ENCODE peak calls at places on chromosome 2, in seven cellular contexts. C is fibroblast of lung, B is GM12878, W is IMR-90, U is Karpas-422, A is colonic mucosa, I is H1. F is an unnamed sample. For H3K36me3 and H3K4me1, the result is how much of the 10 kb centered on the place peaks cover.

GRCh38 chr2:20061476-20061875 is 10.0 kb upstream of the LAPTM4A start:
- DNase-seq in U (no peak), W (peak), A (no peak), B (no peak), I (no peak), C (peak), F (no peak)

GRCh38 chr2:50783116-50783515 is 248.8 kb downstream of the NRXN1 start:
- DNase-seq in B (no peak), C (no peak), U (no peak), W (no peak), A (no peak), I (no peak), F (no peak)

GRCh38 chr2:84938194-84938879 is 32.6 kb upstream of the KCMF1 start:
- DNase-seq in I (no peak), W (no peak), C (no peak), B (peak), U (no peak), A (no peak), F (no peak)

GRCh38 chr2:222295368-222296041 is 3.3 kb downstream of the PAX3 start:
- DNase-seq in W (peak), C (peak), A (no peak), I (no peak), U (no peak), B (no peak), F (no peak)

GRCh38 chr2:23924589-23925359 is 2.1 kb downstream of the ATAD2B start:
- DNase-seq in A (no peak), I (no peak), B (no peak), C (no peak), U (peak), W (no peak), F (no peak)

GRCh38 chr2:205885492-205886099 is 200.4 kb downstream of the INO80D start:
- DNase-seq in W (peak), U (peak), I (peak), C (peak), A (peak), B (no peak), F (peak)

GRCh38 chr2:225637199-225637598 is 237.7 kb downstream of the NYAP2 start:
- DNase-seq in U (no peak), I (no peak), B (no peak), C (peak), W (no peak), A (no peak), F (no peak)

GRCh38 chr2:17800219-17800618 is 16.0 kb upstream of the MSGN1 start:
- DNase-seq in B (no peak), U (no peak), W (peak), I (no peak), C (peak), A (no peak), F (no peak)

GRCh38 chr2:104945211-104945610 is 91.3 kb downstream of the POU3F3 start:
- DNase-seq in A (no peak), C (no peak), I (no peak), W (no peak), U (no peak), B (no peak), F (no peak)

GRCh38 chr2:69559696-69560482 is 83.7 kb downstream of the AAK1 start:
- DNase-seq in A (peak), B (no peak), I (peak), W (peak), U (peak), C (peak), F (peak)

GRCh38 chr2:236578980-236579745 is 9.5 kb downstream of the ACKR3 start:
- DNase-seq in C (no peak), A (no peak), B (no peak), U (no peak), I (no peak), W (no peak), F (no peak)

GRCh38 chr2:133393881-133394280 is 174.4 kb downstream of the NCKAP5 start:
- DNase-seq in A (no peak), B (no peak), C (no peak), W (no peak), U (peak), I (no peak), F (no peak)

GRCh38 chr2:28633739-28634138 is 117.9 kb upstream of the PPP1CB start:
- DNase-seq in I (no peak), C (peak), U (no peak), A (no peak), B (no peak), W (peak), F (no peak)

GRCh38 chr2:191155608-191156071 is 4.8 kb upstream of the STAT4 start:
- DNase-seq in B (no peak), A (no peak), U (peak), I (no peak), C (peak), W (peak), F (no peak)

GRCh38 chr2:207720517-207721187 is 9.2 kb downstream of the CCNYL1 start:
- DNase-seq in B (no peak), A (no peak), W (no peak), C (no peak), U (no peak), I (no peak), F (no peak)

GRCh38 chr2:172425336-172425735 is 2.0 kb upstream of the ITGA6 start:
- DNase-seq in I (no peak), U (no peak), B (no peak), A (no peak), C (no peak), W (no peak), F (no peak)

GRCh38 chr2:203579131-203579643 is 44.1 kb upstream of the RAPH1 start:
- DNase-seq in A (peak), I (no peak), B (peak), C (peak), W (peak), U (no peak), F (no peak)

GRCh38 chr2:119108186-119108585 is 50.4 kb downstream of the C1QL2 start:
- DNase-seq in I (no peak), C (no peak), U (no peak), W (no peak), B (no peak), A (peak), F (no peak)

GRCh38 chr2:41068740-41069139 is 616.9 kb upstream of the SLC8A1 start:
- DNase-seq in C (no peak), W (no peak), B (no peak), I (no peak), A (no peak), U (no peak), F (no peak)

GRCh38 chr2:31334311-31335026 is 80.1 kb downstream of the XDH start:
- DNase-seq in A (no peak), W (peak), U (no peak), I (no peak), C (peak), B (no peak), F (no peak)

GRCh38 chr2:203743441-203743932 is 37.0 kb downstream of the CD28 start:
- DNase-seq in A (no peak), U (no peak), C (peak), B (no peak), W (peak), I (no peak), F (no peak)

GRCh38 chr2:191404568-191404991 is 159.4 kb downstream of the MYO1B start:
- DNase-seq in B (no peak), C (no peak), I (no peak), W (peak), A (no peak), U (no peak), F (no peak)

GRCh38 chr2:163570391-163570790 is 165.4 kb downstream of the FIGN start:
- DNase-seq in B (no peak), A (no peak), I (no peak), U (no peak), C (no peak), W (no peak), F (no peak)

GRCh38 chr2:198715304-198715703 is 742.4 kb downstream of the SATB2 start:
- DNase-seq in W (no peak), U (no peak), C (no peak), A (no peak), I (no peak), B (no peak), F (no peak)

GRCh38 chr2:46365913-46366674 is 68.9 kb downstream of the EPAS1 start:
- DNase-seq in A (no peak), B (no peak), I (no peak), C (peak), W (peak), U (no peak), F (no peak)

GRCh38 chr2:9618410-9618809 is 12.4 kb downstream of the YWHAQ start:
- DNase-seq in W (no peak), C (no peak), B (no peak), A (no peak), I (no peak), U (no peak), F (no peak)

GRCh38 chr2:239773377-239774141 is 251.6 kb downstream of the NDUFA10 start:
- DNase-seq in I (no peak), U (no peak), B (no peak), C (no peak), W (no peak), A (no peak), F (no peak)

GRCh38 chr2:21668078-21668710 is 544.4 kb downstream of the TDRD15 start:
- DNase-seq in C (no peak), A (no peak), B (no peak), U (no peak), W (no peak), I (no peak), F (no peak)

GRCh38 chr2:127128508-127128907 is 21.6 kb upstream of the BIN1 start:
- DNase-seq in A (peak), C (no peak), U (peak), I (no peak), W (no peak), B (peak), F (no peak)

GRCh38 chr2:2036686-2037085 is 292.4 kb upstream of the PXDN start:
- DNase-seq in I (no peak), C (no peak), A (no peak), U (no peak), B (no peak), W (no peak), F (no peak)

GRCh38 chr2:180010701-180011100 is 3.6 kb upstream of the CWC22 start:
- DNase-seq in A (no peak), C (no peak), W (no peak), I (no peak), B (no peak), U (no peak), F (no peak)

GRCh38 chr2:17171446-17172049 is 346.7 kb downstream of the RAD51AP2 start:
- DNase-seq in B (no peak), A (no peak), I (peak), U (peak), W (peak), C (peak), F (peak)

GRCh38 chr2:134718095-134718955 is 475 bp downstream of the TMEM163 start:
- DNase-seq in C (no peak), A (no peak), W (no peak), I (no peak), B (no peak), U (peak), F (no peak)

GRCh38 chr2:128628206-128628605 is 309.5 kb upstream of the HS6ST1 start:
- DNase-seq in C (no peak), I (no peak), U (no peak), W (no peak), B (no peak), A (no peak), F (no peak)

GRCh38 chr2:37344453-37345361 is at the start of gene QPCT:
- DNase-seq in C (peak), U (peak), B (no peak), A (peak), I (no peak), W (peak), F (no peak)

GRCh38 chr2:63050916-63051794 is 525 bp downstream of the OTX1 start:
- DNase-seq in I (no peak), B (no peak), U (no peak), C (no peak), W (no peak), A (no peak), F (no peak)

GRCh38 chr2:74836675-74837401 is 2.9 kb downstream of the HK2 start:
- DNase-seq in U (no peak), I (peak), A (no peak), B (no peak), C (no peak), W (no peak), F (peak)

GRCh38 chr2:36058076-36058475 is 297.5 kb upstream of the CRIM1 start:
- DNase-seq in W (no peak), B (no peak), I (no peak), U (no peak), A (no peak), C (no peak), F (no peak)

DNA sequence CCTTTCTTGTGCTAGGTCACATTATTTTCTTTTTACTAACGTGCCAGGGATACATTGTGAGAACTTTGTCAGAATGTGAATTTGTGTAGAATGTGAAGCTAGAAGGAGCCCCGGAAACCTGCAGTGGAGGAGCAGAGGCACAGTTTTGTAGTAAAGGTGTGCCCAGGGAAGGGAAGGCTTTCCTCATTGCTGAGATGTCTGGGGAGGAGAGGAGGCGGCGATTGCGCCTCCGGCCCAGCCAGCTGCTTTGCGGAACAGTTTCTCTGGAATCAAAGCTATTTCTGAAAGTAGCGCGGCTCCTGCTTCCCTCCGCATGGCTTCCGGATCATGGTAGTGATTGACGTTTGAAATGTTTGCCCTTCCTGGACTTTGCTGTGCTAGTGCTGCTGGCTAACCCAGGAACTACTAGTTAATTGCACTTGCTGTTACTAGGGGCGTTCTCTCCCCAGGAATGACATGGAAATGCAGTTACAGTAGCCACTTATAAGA is 83.1 kb upstream of the RBM44 start:
- DNase-seq in U (no peak), C (no peak), W (no peak), B (no peak), I (no peak), A (peak), F (no peak)
- H3K36me3 ChIP-seq in U (under half), C (under half), W (under half), B (under half), I (under half), A (under half), F (under half)

GRCh38 chr2:241862093-241862492 is 3.4 kb upstream of the PDCD1 start:
- DNase-seq in A (no peak), W (no peak), U (no peak), C (no peak), B (no peak), I (no peak), F (no peak)
- H3K4me1 ChIP-seq in A (under half), W (under half), U (under half), C (under half), B (under half), I (under half), F (under half)

GRCh38 chr2:218419630-218420216 is 800 bp downstream of the VIL1 start:
- DNase-seq in C (no peak), A (peak), I (no peak), B (no peak), W (no peak), U (peak), F (no peak)
- H3K9ac ChIP-seq in C (no peak), A (peak), I (no peak), B (no peak), W (no peak), U (no peak), F (no peak)

DNA sequence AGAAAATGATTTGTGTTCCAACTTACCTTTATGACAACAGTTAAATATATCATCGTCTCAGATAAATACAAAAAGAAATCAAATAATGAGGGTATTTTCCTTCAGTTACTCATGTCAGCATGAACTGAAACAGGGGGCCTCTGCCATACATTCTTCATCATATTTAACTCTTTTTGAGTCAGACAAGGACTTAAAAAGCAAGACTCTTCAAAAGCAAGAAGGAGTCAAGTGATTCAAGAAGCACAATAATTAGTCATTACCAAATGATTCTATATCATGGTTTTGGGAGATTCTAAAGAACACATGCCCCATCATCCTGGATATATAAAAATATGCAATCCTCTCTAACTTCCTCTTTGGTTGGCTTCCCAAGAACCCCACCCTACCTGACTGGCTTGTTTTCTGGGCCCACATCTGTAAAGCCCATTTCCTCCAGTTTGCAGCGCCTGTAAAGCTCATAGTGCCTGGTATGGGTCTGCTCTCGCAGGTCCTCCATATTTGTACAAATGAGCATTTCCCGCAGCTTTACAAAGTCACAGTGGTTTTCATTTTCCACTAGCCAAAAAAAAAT is 49.7 kb downstream of the SEPTIN10 start:
- DNase-seq in U (no peak), B (no peak), I (no peak), A (no peak), C (no peak), W (no peak), F (no peak)
- H3K36me3 ChIP-seq in U (under half), B (under half), I (under half), A (under half), C (under half), W (under half), F (half or more)

GRCh38 chr2:99710720-99711612 is 221.1 kb upstream of the REV1 start:
- DNase-seq in U (no peak), B (no peak), I (no peak), A (no peak), C (no peak), W (no peak), F (no peak)
- H3K4me1 ChIP-seq in U (under half), B (under half), I (under half), A (under half), C (under half), W (under half), F (under half)

DNA sequence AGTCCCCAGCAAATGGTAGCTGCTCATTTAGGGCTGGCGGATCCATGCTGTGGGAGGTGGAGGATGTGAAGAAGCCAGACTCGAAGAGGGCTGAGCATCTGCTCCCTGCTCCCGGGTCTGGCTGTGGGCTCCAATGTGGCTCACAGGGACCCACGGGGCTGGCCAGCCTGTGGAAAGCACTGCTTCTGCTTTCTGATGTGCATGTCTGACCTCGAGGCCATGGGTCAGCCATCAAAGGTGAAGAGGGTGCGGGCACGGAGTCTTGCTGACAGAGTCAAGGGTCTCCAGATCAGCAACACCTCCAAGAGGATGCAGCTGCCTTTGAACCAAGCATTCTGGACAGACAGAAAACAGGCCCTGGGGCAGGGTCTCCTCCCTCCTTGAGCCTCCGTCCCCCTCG is 178.2 kb downstream of the INHBB start:
- DNase-seq in U (no peak), W (no peak), I (no peak), A (no peak), C (no peak), B (no peak), F (no peak)
- H3K9ac ChIP-seq in U (no peak), W (no peak), I (no peak), A (no peak), C (no peak), B (no peak), F (no peak)

DNA sequence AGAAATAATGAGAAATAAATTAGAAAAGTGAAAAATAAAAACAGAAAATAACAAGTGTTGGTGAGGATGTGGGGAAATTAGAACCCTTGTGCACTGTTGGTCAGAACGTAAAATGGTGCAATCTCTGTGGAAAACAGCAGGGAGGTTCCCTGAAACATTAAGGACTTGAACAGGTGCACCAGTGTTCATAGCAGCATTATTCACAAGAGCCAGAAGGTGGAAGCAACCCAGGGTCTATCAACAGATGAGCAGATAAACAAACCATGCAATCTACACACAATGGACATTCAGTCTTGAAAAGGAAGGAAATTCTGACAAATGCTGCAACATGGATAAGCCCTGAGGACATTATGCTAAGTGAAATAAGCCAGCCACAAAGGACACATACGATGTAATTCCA is 58.2 kb upstream of the TFCP2L1 start:
- DNase-seq in C (no peak), W (no peak), U (no peak), I (no peak), A (no peak), B (no peak), F (no peak)
- H3K36me3 ChIP-seq in C (under half), W (half or more), U (under half), I (under half), A (under half), B (under half), F (half or more)

DNA sequence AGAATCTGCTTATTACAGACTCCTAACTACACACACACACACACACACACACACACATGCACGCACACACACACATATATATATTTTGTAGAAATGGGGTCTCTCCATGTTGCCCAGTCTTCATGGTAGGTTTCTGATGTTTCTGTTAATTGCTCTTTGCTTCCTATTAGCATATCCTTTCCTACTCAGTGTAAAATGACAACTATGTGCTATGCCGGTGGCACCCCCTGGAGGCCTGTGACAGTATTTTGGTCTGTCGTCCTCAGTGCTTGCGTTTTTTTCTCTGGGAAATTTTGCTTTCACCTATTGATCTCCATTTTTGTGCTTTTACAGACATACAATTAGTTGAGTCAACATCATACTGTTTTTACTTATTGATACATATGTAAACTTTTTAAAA is 322.1 kb downstream of the LRRTM1 start:
- DNase-seq in C (no peak), U (peak), B (no peak), A (peak), W (no peak), I (peak), F (peak)
- H3K4me1 ChIP-seq in C (under half), U (under half), B (under half), A (under half), W (under half), I (under half), F (under half)

F was measured in NT2/D1.